ENCODE peak calls at places on chromosomes 3 and 15, in nine cellular contexts. I, T, N, F, X, M, E, P and U are unnamed samples.

GRCh38 chr3:150410311-150411105 is 2.4 kb downstream of the TSC22D2 start:
- DNase-seq in N (peak), E (peak), I (peak), F (peak), X (no peak), T (no peak), M (peak), P (peak), U (peak)

GRCh38 chr3:129365779-129366178 is 62.7 kb downstream of the EFCAB12 start:
- DNase-seq in X (no peak), P (no peak), M (no peak), T (no peak), F (peak), E (no peak), N (no peak), I (no peak), U (no peak)

GRCh38 chr3:194773216-194773615 is 87.5 kb downstream of the FAM43A start:
- DNase-seq in M (no peak), F (peak), P (peak), X (no peak), N (peak), E (no peak), T (no peak), I (no peak), U (no peak)

GRCh38 chr3:183815565-183815943 is 9.8 kb downstream of the MAP6D1 start:
- DNase-seq in I (no peak), P (no peak), T (no peak), F (no peak), X (no peak), N (no peak), E (no peak), M (no peak), U (no peak)

GRCh38 chr15:48358229-48358641 is 27.0 kb downstream of the DUT start:
- DNase-seq in X (no peak), T (peak), I (no peak), M (no peak), F (peak), P (no peak), N (peak), E (peak), U (no peak)

GRCh38 chr15:56369234-56369633 is 4.0 kb downstream of the TEX9 start:
- DNase-seq in X (no peak), M (no peak), T (no peak), P (peak), F (no peak), E (no peak), N (no peak), I (no peak), U (no peak)

GRCh38 chr15:52780172-52780980 is 9.8 kb downstream of the ONECUT1 start:
- DNase-seq in T (peak), X (peak), N (peak), E (peak), M (peak), I (peak), F (peak), P (peak), U (peak)

GRCh38 chr15:38174691-38175090 is 77.9 kb upstream of the SPRED1 start:
- DNase-seq in P (no peak), I (no peak), X (no peak), E (no peak), T (no peak), F (no peak), N (no peak), M (no peak), U (no peak)

GRCh38 chr3:50657816-50658215 is 16.9 kb upstream of the DOCK3 start:
- DNase-seq in T (no peak), M (no peak), I (no peak), E (no peak), F (no peak), X (no peak), P (no peak), N (no peak), U (no peak)

GRCh38 chr3:58528629-58529028 is 8.4 kb downstream of the ACOX2 start:
- DNase-seq in F (peak), I (no peak), T (peak), P (peak), M (peak), E (peak), N (no peak), X (no peak), U (peak)

GRCh38 chr3:139281096-139281495 is 62.7 kb upstream of the MRPS22 start:
- DNase-seq in M (no peak), N (no peak), F (peak), X (no peak), E (peak), T (no peak), I (no peak), P (no peak), U (no peak)

GRCh38 chr3:105496343-105496742 is 129.6 kb downstream of the ALCAM start:
- DNase-seq in P (no peak), X (no peak), M (no peak), N (no peak), I (no peak), E (no peak), F (no peak), T (no peak), U (no peak)

GRCh38 chr3:51434746-51435323 is 43.8 kb downstream of the RBM15B start:
- DNase-seq in F (peak), M (peak), T (peak), X (peak), I (peak), N (peak), E (peak), P (peak), U (no peak)

GRCh38 chr3:188546835-188547670 is 393.1 kb downstream of the LPP start:
- DNase-seq in T (peak), E (peak), I (no peak), P (no peak), F (peak), X (no peak), M (no peak), N (peak), U (no peak)

GRCh38 chr15:57323806-57324589 is 52.3 kb upstream of the CGNL1 start:
- DNase-seq in N (peak), P (peak), T (peak), M (peak), I (peak), F (peak), E (peak), X (peak), U (no peak)

GRCh38 chr15:101167791-101168462 is 83.9 kb downstream of the CHSY1 start:
- DNase-seq in X (peak), M (peak), I (no peak), E (peak), T (peak), P (peak), N (peak), F (peak), U (no peak)

GRCh38 chr15:29071193-29071906 is 185.6 kb downstream of the APBA2 start:
- DNase-seq in X (no peak), F (no peak), I (no peak), P (no peak), E (no peak), T (no peak), M (no peak), N (no peak), U (no peak)

GRCh38 chr3:39290255-39290654 is 10.4 kb upstream of the CX3CR1 start:
- DNase-seq in X (no peak), T (no peak), P (no peak), F (no peak), N (no peak), E (no peak), M (no peak), I (no peak), U (no peak)

GRCh38 chr3:128215290-128215689 is 62.0 kb downstream of the EEFSEC start:
- DNase-seq in X (no peak), F (no peak), N (no peak), M (no peak), P (no peak), E (no peak), I (no peak), T (no peak), U (no peak)

GRCh38 chr3:72549819-72550581 is 298.2 kb downstream of the SHQ1 start:
- DNase-seq in T (no peak), P (no peak), M (no peak), X (no peak), I (no peak), F (no peak), N (no peak), E (no peak), U (no peak)

GRCh38 chr3:30059240-30059639 is 547.2 kb upstream of the TGFBR2 start:
- DNase-seq in T (no peak), P (no peak), I (no peak), X (no peak), F (no peak), E (no peak), N (no peak), M (no peak), U (no peak)

GRCh38 chr3:157534725-157535161 is 31.5 kb upstream of the VEPH1 start:
- DNase-seq in I (no peak), M (no peak), E (no peak), N (no peak), P (no peak), X (no peak), F (no peak), T (no peak), U (no peak)

GRCh38 chr3:133662256-133662773 is 574 bp upstream of the TOPBP1 start:
- DNase-seq in X (no peak), P (peak), I (peak), E (peak), N (peak), M (no peak), F (peak), T (peak), U (no peak)

GRCh38 chr3:182248349-182248880 is 536.7 kb downstream of the SOX2 start:
- DNase-seq in T (no peak), E (no peak), I (no peak), P (peak), M (no peak), F (no peak), X (no peak), N (no peak), U (no peak)
- TF ChIP-seq CTCF in T (peak), E (no peak), I (no peak), P (no peak), M (peak), F (no peak), X (no peak), N (no peak), U (peak)

GRCh38 chr15:91151781-91152563 is 51.9 kb downstream of the SV2B start:
- DNase-seq in P (no peak), T (no peak), N (no peak), I (no peak), X (no peak), E (no peak), M (no peak), F (no peak), U (no peak)

GRCh38 chr15:91152896-91153581 is 53.0 kb downstream of the SV2B start:
- DNase-seq in E (no peak), T (no peak), F (no peak), M (no peak), P (no peak), N (no peak), I (peak), X (no peak), U (peak)

GRCh38 chr15:91153954-91154353 is 53.9 kb downstream of the SV2B start:
- DNase-seq in F (no peak), P (no peak), N (no peak), T (no peak), M (no peak), E (no peak), X (no peak), I (no peak), U (no peak)

GRCh38 chr15:91158415-91159394 is 58.6 kb downstream of the SV2B start:
- DNase-seq in N (no peak), E (no peak), F (no peak), X (no peak), T (no peak), P (no peak), M (no peak), I (no peak), U (no peak)

GRCh38 chr15:91156175-91156726 is 56.2 kb downstream of the SV2B start:
- DNase-seq in I (no peak), M (no peak), E (no peak), P (no peak), X (no peak), F (no peak), T (no peak), N (no peak), U (no peak)
- TF ChIP-seq CTCF in I (no peak), M (no peak), E (no peak), P (no peak), X (no peak), F (no peak), T (no peak), N (no peak), U (no peak)

DNA sequence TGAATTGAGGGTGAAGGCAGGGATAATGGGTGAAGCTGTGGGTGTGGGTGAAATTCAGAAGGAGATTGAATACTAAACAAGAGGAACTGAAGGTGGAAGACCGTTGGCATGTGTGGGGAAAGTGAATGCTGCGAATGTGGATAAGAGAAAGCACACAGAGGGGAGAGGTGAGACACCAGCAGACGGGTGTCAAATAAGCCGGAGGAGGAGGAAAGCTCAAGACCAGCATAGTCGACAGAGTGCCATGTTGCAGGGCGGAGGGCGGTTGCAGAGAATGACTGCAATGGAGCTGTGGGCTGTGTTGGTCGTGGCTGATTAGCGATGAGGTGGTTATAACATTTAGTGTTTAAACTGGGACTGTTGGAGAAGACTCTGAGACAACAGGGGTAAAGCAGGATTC is 16.4 kb upstream of the HCN4 start:
- DNase-seq in E (no peak), N (no peak), P (no peak), X (no peak), T (no peak), I (no peak), M (no peak), F (no peak), U (no peak)
- TF ChIP-seq CTCF in E (no peak), N (no peak), P (no peak), X (no peak), T (no peak), I (no peak), M (no peak), F (no peak), U (no peak)

DNA sequence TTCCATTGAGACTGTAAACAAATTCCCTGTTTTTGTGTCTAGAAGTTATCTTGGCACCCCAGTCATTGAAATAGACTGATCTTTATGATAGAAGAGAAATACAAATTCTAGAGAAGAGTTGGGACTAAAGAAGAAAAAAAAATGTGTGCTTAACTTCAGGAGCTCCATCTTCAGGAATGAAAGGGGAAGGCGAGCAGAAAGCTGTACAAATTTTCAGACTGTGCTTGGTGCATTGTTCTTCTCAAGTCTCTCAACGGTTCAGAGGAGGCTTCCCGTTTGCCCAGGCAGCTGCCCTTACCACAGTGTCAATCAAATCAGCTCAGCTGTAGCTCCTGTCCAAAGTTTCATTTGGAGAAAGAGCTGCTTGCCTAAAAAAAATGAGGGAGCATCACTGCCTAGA is 41.7 kb downstream of the OXSM start:
- DNase-seq in F (peak), I (peak), E (peak), N (peak), P (peak), T (peak), M (no peak), X (no peak), U (no peak)
- TF ChIP-seq CTCF in F (peak), I (peak), E (peak), N (peak), P (peak), T (peak), M (no peak), X (no peak), U (peak)